ENCODE peak calls at places on chromosomes 12 and 14, in ten cellular contexts. T is chondrocyte; V is T-helper 2 cell; K is astrocyte of the cerebellum; F is stimulated activated CD8-positive, alpha-beta memory T cell treated with anti-CD3 and anti-CD28 coated beads, Interleukin-2, amount 100 ng/mL, for 1 hour; Y is HT1080; Q is CD8-positive, alpha-beta memory T cell; O is KBM-7; X is NCI-H187 treated with DMSO at 0.1 percent for 48 hours; L is Karpas-422. Z is an unnamed sample.

GRCh38 chr14:91873476-91874265 is 6.3 kb upstream of the TC2N start:
- DNase-seq in T (no peak), V (no peak), K (no peak), F (no peak), Y (peak; percentile 26), Q (peak; percentile 90), O (peak; percentile 49), X (no peak), L (no peak), Z (no peak)

GRCh38 chr12:26614217-26614616 is 218.8 kb downstream of the ITPR2 start:
- DNase-seq in T (no peak), V (no peak), K (no peak), F (no peak), Y (peak; percentile 12), Q (no peak), O (peak; percentile 51), X (no peak), L (peak; percentile 61), Z (peak; percentile 23)

GRCh38 chr14:98136420-98136819 is 1135.6 kb downstream of the BCL11B start:
- DNase-seq in T (no peak), V (no peak), K (no peak), F (no peak), Y (no peak), Q (no peak), O (no peak), X (no peak), L (no peak), Z (no peak)

GRCh38 chr12:106976013-106976658 is 10.8 kb downstream of the MTERF2 start:
- DNase-seq in T (no peak), V (no peak), K (no peak), F (no peak), Y (no peak), Q (no peak), O (no peak), X (no peak), L (no peak), Z (no peak)

GRCh38 chr12:91316825-91317224 is 134.2 kb upstream of the DCN start:
- DNase-seq in T (no peak), V (no peak), K (no peak), F (no peak), Y (no peak), Q (no peak), O (no peak), X (no peak), L (no peak), Z (no peak)

GRCh38 chr12:46365951-46366379 is 6.6 kb downstream of the SLC38A2 start:
- DNase-seq in T (no peak), V (no peak), K (no peak), F (no peak), Y (no peak), Q (no peak), O (no peak), X (no peak), L (no peak), Z (no peak)

GRCh38 chr12:114735680-114736374 is 51.9 kb upstream of the TBX3 start:
- DNase-seq in T (no peak), V (no peak), K (no peak), F (no peak), Y (no peak), Q (no peak), O (no peak), X (no peak), L (no peak), Z (no peak)

GRCh38 chr14:56875104-56875675 is 64.9 kb upstream of the OTX2 start:
- DNase-seq in T (no peak), V (no peak), K (no peak), F (no peak), Y (no peak), Q (no peak), O (no peak), X (no peak), L (no peak), Z (no peak)

GRCh38 chr12:91817512-91817911 is 328.1 kb downstream of the BTG1 start:
- DNase-seq in T (no peak), V (no peak), K (peak; percentile 42), F (no peak), Y (no peak), Q (no peak), O (no peak), X (no peak), L (no peak), Z (no peak)

GRCh38 chr12:121748218-121748570 is 35.6 kb downstream of the TMEM120B start:
- DNase-seq in T (no peak), V (no peak), K (no peak), F (no peak), Y (peak; percentile 19), Q (no peak), O (no peak), X (no peak), L (no peak), Z (no peak)

GRCh38 chr12:88951177-88951576 is 370.9 kb upstream of the KITLG start:
- DNase-seq in T (no peak), V (no peak), K (no peak), F (no peak), Y (no peak), Q (no peak), O (no peak), X (peak; percentile 95), L (no peak), Z (no peak)

GRCh38 chr14:65301862-65302539 is 110.5 kb upstream of the FUT8 start:
- DNase-seq in T (no peak), V (no peak), K (no peak), F (no peak), Y (no peak), Q (no peak), O (no peak), X (no peak), L (peak; percentile 50), Z (no peak)

GRCh38 chr12:32669584-32669983 is 9.5 kb upstream of the DNM1L start:
- DNase-seq in T (no peak), V (no peak), K (no peak), F (no peak), Y (no peak), Q (no peak), O (no peak), X (no peak), L (no peak), Z (no peak)

GRCh38 chr12:91382081-91382543 is 199.5 kb upstream of the DCN start:
- DNase-seq in T (no peak), V (peak; percentile 56), K (peak; percentile 66), F (peak; percentile 75), Y (peak; percentile 59), Q (peak; percentile 86), O (peak; percentile 76), X (peak; percentile 51), L (peak; percentile 94), Z (peak; percentile 73)

GRCh38 chr12:10016881-10017280 is 6.5 kb downstream of the CLEC12B start:
- DNase-seq in T (no peak), V (no peak), K (no peak), F (no peak), Y (peak; percentile 62), Q (no peak), O (peak; percentile 34), X (no peak), L (no peak), Z (no peak)

GRCh38 chr14:94638961-94639817 is 27.0 kb downstream of the SERPINA3 start:
- DNase-seq in T (no peak), V (no peak), K (no peak), F (no peak), Y (no peak), Q (no peak), O (no peak), X (no peak), L (no peak), Z (no peak)

GRCh38 chr12:4490973-4491372 is 45.4 kb upstream of the FGF6 start:
- DNase-seq in T (no peak), V (no peak), K (no peak), F (no peak), Y (no peak), Q (no peak), O (no peak), X (no peak), L (no peak), Z (no peak)

GRCh38 chr12:114396153-114396868 is 9.6 kb downstream of the TBX5 start:
- DNase-seq in T (no peak), V (no peak), K (no peak), F (no peak), Y (no peak), Q (no peak), O (no peak), X (no peak), L (no peak), Z (no peak)

GRCh38 chr14:90545966-90546751 is 149.3 kb downstream of the CALM1 start:
- DNase-seq in T (peak; percentile 60), V (no peak), K (no peak), F (no peak), Y (no peak), Q (peak; percentile 25), O (no peak), X (no peak), L (no peak), Z (no peak)

GRCh38 chr12:3315201-3315661 is 175.8 kb upstream of the PRMT8 start:
- DNase-seq in T (no peak), V (no peak), K (no peak), F (no peak), Y (no peak), Q (no peak), O (no peak), X (no peak), L (no peak), Z (no peak)

GRCh38 chr14:77203611-77204456 is 22.2 kb downstream of the TMEM63C start:
- DNase-seq in T (no peak), V (no peak), K (no peak), F (no peak), Y (no peak), Q (no peak), O (no peak), X (no peak), L (no peak), Z (no peak)

GRCh38 chr14:104082807-104083206 is 2.7 kb upstream of the ASPG start:
- DNase-seq in T (peak; percentile 64), V (no peak), K (no peak), F (no peak), Y (no peak), Q (no peak), O (no peak), X (no peak), L (no peak), Z (no peak)

GRCh38 chr12:51517800-51518199 is 73.2 kb upstream of the SCN8A start:
- DNase-seq in T (no peak), V (no peak), K (no peak), F (no peak), Y (no peak), Q (no peak), O (peak; percentile 23), X (no peak), L (peak; percentile 44), Z (no peak)

GRCh38 chr14:23398348-23398747 is 9.7 kb downstream of the MYH6 start:
- DNase-seq in T (no peak), V (no peak), K (no peak), F (no peak), Y (no peak), Q (no peak), O (no peak), X (no peak), L (no peak), Z (no peak)

GRCh38 chr12:104565606-104566243 is 109.0 kb downstream of the CHST11 start:
- DNase-seq in T (no peak), V (no peak), K (no peak), F (no peak), Y (no peak), Q (no peak), O (peak; percentile 29), X (no peak), L (no peak), Z (no peak)

GRCh38 chr12:49367381-49368239 is at the start of gene SPATS2:
- DNase-seq in T (peak; percentile 98), V (no peak), K (no peak), F (no peak), Y (peak; percentile 18), Q (no peak), O (peak; percentile 30), X (no peak), L (no peak), Z (no peak)

GRCh38 chr14:43200519-43200918 is 1306.6 kb downstream of the FSCB start:
- DNase-seq in T (no peak), V (no peak), K (no peak), F (no peak), Y (no peak), Q (no peak), O (no peak), X (no peak), L (no peak), Z (no peak)

GRCh38 chr12:93889516-93890202 is 212.5 kb downstream of the CRADD start:
- DNase-seq in T (no peak), V (no peak), K (no peak), F (no peak), Y (no peak), Q (no peak), O (peak; percentile 59), X (no peak), L (peak; percentile 62), Z (no peak)